ENCODE peak calls at places on chromosomes 5 and 9, in four cellular contexts. X, P, B and N are unnamed samples.
A peak's percentile ranks its signal among the peaks of the same experiment; 100 is the strongest.

GRCh38 chr5:50302815-50303490 is 138.1 kb downstream of the EMB start:
- DNase-seq in P (no peak), X (peak; percentile 90), B (no peak), N (peak; percentile 61)

GRCh38 chr5:174059247-174059646 is 13.7 kb downstream of the NSG2 start:
- DNase-seq in X (no peak), B (no peak), P (no peak), N (no peak)

GRCh38 chr9:120730661-120731514 is 16.6 kb upstream of the MEGF9 start:
- DNase-seq in X (peak; percentile 96), P (no peak), B (peak; percentile 84), N (peak; percentile 95)

GRCh38 chr9:93185261-93186150 is 1.6 kb downstream of the WNK2 start:
- DNase-seq in P (no peak), B (no peak), X (no peak), N (no peak)

GRCh38 chr5:72028382-72028781 is 78.9 kb upstream of the MAP1B start:
- DNase-seq in B (no peak), X (no peak), P (no peak), N (no peak)

GRCh38 chr5:137693307-137693950 is 42.5 kb downstream of the KLHL3 start:
- DNase-seq in X (no peak), P (no peak), B (no peak), N (no peak)

GRCh38 chr5:17238521-17239041 is 21.1 kb downstream of the BASP1 start:
- DNase-seq in P (no peak), B (no peak), X (peak; percentile 90), N (peak; percentile 94)

GRCh38 chr5:98109561-98110006 is 663.9 kb upstream of the RGMB start:
- DNase-seq in P (no peak), X (peak; percentile 97), B (no peak), N (peak; percentile 78)

GRCh38 chr5:142499591-142500384 is 175.0 kb upstream of the SPRY4 start:
- DNase-seq in P (no peak), X (no peak), B (no peak), N (peak; percentile 52)

GRCh38 chr5:66472010-66472409 is 124.2 kb upstream of the MAST4 start:
- DNase-seq in X (no peak), P (no peak), B (no peak), N (no peak)

GRCh38 chr5:65809817-65810531 is 88.0 kb downstream of the NLN start:
- DNase-seq in X (no peak), P (no peak), B (no peak), N (no peak)

GRCh38 chr5:43193171-43193951 is 1.3 kb downstream of the NIM1K start:
- DNase-seq in X (peak; percentile 93), B (peak; percentile 92), P (no peak), N (peak; percentile 82)

GRCh38 chr5:61232490-61232889 is 70.2 kb upstream of the SMIM15 start:
- DNase-seq in B (no peak), P (no peak), X (peak; percentile 83), N (no peak)

GRCh38 chr9:136012651-136013050 is 51.5 kb upstream of the UBAC1 start:
- DNase-seq in X (no peak), B (no peak), P (no peak), N (no peak)

GRCh38 chr5:145991044-145991575 is 54.7 kb downstream of the SH3RF2 start:
- DNase-seq in B (no peak), P (no peak), X (peak; percentile 24), N (no peak)

GRCh38 chr5:6541256-6542013 is 91.4 kb downstream of the NSUN2 start:
- DNase-seq in B (no peak), P (no peak), X (no peak), N (no peak)

GRCh38 chr5:57566914-57567313 is 84.3 kb upstream of the ACTBL2 start:
- DNase-seq in B (peak; percentile 45), P (no peak), X (peak; percentile 81), N (no peak)

GRCh38 chr9:136079211-136079915 is 15.7 kb downstream of the NACC2 start:
- DNase-seq in X (no peak), P (no peak), B (no peak), N (no peak)

GRCh38 chr5:139038618-139039305 is 159.4 kb downstream of the SIL1 start:
- DNase-seq in P (no peak), B (peak; percentile 54), X (no peak), N (no peak)

GRCh38 chr5:54558362-54558761 is 40.8 kb downstream of the SNX18 start:
- DNase-seq in X (no peak), B (no peak), P (no peak), N (no peak)

GRCh38 chr5:140388052-140388451 is 13.6 kb upstream of the ANKHD1 start:
- DNase-seq in P (no peak), B (no peak), X (no peak), N (no peak)

GRCh38 chr9:107749787-107750444 is 260.3 kb upstream of the KLF4 start:
- DNase-seq in P (no peak), X (peak; percentile 92), B (peak; percentile 79), N (peak; percentile 52)

GRCh38 chr5:116646611-116647289 is 72.1 kb upstream of the SEMA6A start:
- DNase-seq in P (no peak), X (no peak), B (no peak), N (no peak)

GRCh38 chr5:180208435-180209081 is 453 bp downstream of the RASGEF1C start:
- DNase-seq in B (peak; percentile 5), X (no peak), P (peak; percentile 71), N (no peak)

GRCh38 chr5:141208478-141208877 is at the start of gene PCDHB12:
- DNase-seq in X (peak; percentile 62), P (no peak), B (peak; percentile 55), N (no peak)

GRCh38 chr9:93501406-93501805 is 48.0 kb upstream of the FAM120AOS start:
- DNase-seq in B (no peak), X (peak; percentile 26), P (no peak), N (no peak)

GRCh38 chr5:68950111-68950510 is 143.7 kb upstream of the SLC30A5 start:
- DNase-seq in X (no peak), P (no peak), B (no peak), N (no peak)

GRCh38 chr9:9912459-9912858 is 700.3 kb downstream of the PTPRD start:
- DNase-seq in B (peak; percentile 22), P (no peak), X (no peak), N (no peak)

GRCh38 chr5:76790632-76791290 is 28.1 kb upstream of the F2RL1 start:
- DNase-seq in B (no peak), P (no peak), X (peak; percentile 98), N (peak; percentile 91)

GRCh38 chr9:89702401-89702800 is 97.6 kb downstream of the GADD45G start:
- DNase-seq in P (no peak), X (no peak), B (no peak), N (no peak)

GRCh38 chr5:123937230-123937629 is 425.3 kb downstream of the CSNK1G3 start:
- DNase-seq in X (peak; percentile 64), P (no peak), B (peak; percentile 81), N (peak; percentile 28)

GRCh38 chr9:77092536-77092935 is 73.1 kb downstream of the FOXB2 start:
- DNase-seq in B (no peak), P (no peak), X (peak; percentile 32), N (peak; percentile 47)

GRCh38 chr5:42719034-42719433 is 37.6 kb upstream of the CCDC152 start:
- DNase-seq in X (peak; percentile 15), P (no peak), B (peak; percentile 47), N (no peak)

GRCh38 chr5:1437876-1438559 is 7.2 kb downstream of the SLC6A3 start:
- DNase-seq in B (no peak), X (no peak), P (no peak), N (no peak)

GRCh38 chr5:17305024-17305423 is 87.6 kb downstream of the BASP1 start:
- DNase-seq in B (peak; percentile 54), X (no peak), P (no peak), N (no peak)